ENCODE peak calls at places on chromosomes 3 and 15, in eight cellular contexts. Z, X, O, U, S, F, V and L are unnamed samples.

GRCh38 chr3:39671116-39671515 is 138.3 kb upstream of the MYRIP start:
- DNase-seq in Z (no peak), X (no peak), O (no peak), U (no peak), S (no peak), F (no peak), V (no peak), L (no peak)

GRCh38 chr3:107450254-107450653 is 72.5 kb upstream of the BBX start:
- DNase-seq in Z (no peak), X (peak), O (no peak), U (peak), S (no peak), F (no peak), V (no peak), L (no peak)

GRCh38 chr3:194139085-194139976 is 3.4 kb downstream of the HES1 start:
- DNase-seq in Z (peak), X (peak), O (peak), U (no peak), S (peak), F (no peak), V (no peak), L (no peak)

GRCh38 chr3:13605555-13605954 is 56.6 kb downstream of the FBLN2 start:
- DNase-seq in Z (no peak), X (no peak), O (no peak), U (no peak), S (no peak), F (peak), V (no peak), L (no peak)

GRCh38 chr15:31482122-31482922 is 155.7 kb downstream of the KLF13 start:
- DNase-seq in Z (no peak), X (no peak), O (no peak), U (no peak), S (no peak), F (no peak), V (peak), L (peak)

GRCh38 chr15:20340331-20340811 is 201.2 kb downstream of the GOLGA6L6 start:
- DNase-seq in Z (peak), X (peak), O (no peak), U (peak), S (peak), F (peak), V (peak), L (peak)

GRCh38 chr3:142690613-142691012 is 33.2 kb upstream of the TRPC1 start:
- DNase-seq in Z (no peak), X (no peak), O (no peak), U (no peak), S (no peak), F (no peak), V (no peak), L (no peak)

GRCh38 chr3:116930786-116931185 is 221.2 kb downstream of the TUSC7 start:
- DNase-seq in Z (no peak), X (peak), O (no peak), U (no peak), S (no peak), F (no peak), V (no peak), L (no peak)

GRCh38 chr3:31116651-31117050 is 222.2 kb upstream of the GADL1 start:
- DNase-seq in Z (no peak), X (peak), O (no peak), U (no peak), S (no peak), F (no peak), V (no peak), L (no peak)

GRCh38 chr3:106275592-106275991 is 406.8 kb upstream of the CBLB start:
- DNase-seq in Z (no peak), X (no peak), O (no peak), U (peak), S (no peak), F (no peak), V (no peak), L (no peak)

GRCh38 chr3:7667774-7668173 is 806.9 kb downstream of the GRM7 start:
- DNase-seq in Z (no peak), X (no peak), O (no peak), U (no peak), S (no peak), F (no peak), V (no peak), L (no peak)

GRCh38 chr3:178097576-178097975 is 438.7 kb upstream of the KCNMB2 start:
- DNase-seq in Z (no peak), X (peak), O (peak), U (no peak), S (no peak), F (no peak), V (no peak), L (no peak)

GRCh38 chr3:42166662-42167300 is 75.6 kb downstream of the TRAK1 start:
- DNase-seq in Z (no peak), X (no peak), O (no peak), U (no peak), S (no peak), F (no peak), V (no peak), L (no peak)

GRCh38 chr15:78479650-78480049 is 27.7 kb upstream of the HYKK start:
- DNase-seq in Z (no peak), X (no peak), O (no peak), U (no peak), S (no peak), F (no peak), V (no peak), L (no peak)

GRCh38 chr3:13197281-13197680 is 124.1 kb upstream of the IQSEC1 start:
- DNase-seq in Z (no peak), X (no peak), O (no peak), U (no peak), S (no peak), F (no peak), V (no peak), L (no peak)

GRCh38 chr3:100603449-100603848 is 6.0 kb upstream of the ADGRG7 start:
- DNase-seq in Z (peak), X (peak), O (peak), U (peak), S (peak), F (no peak), V (no peak), L (no peak)

GRCh38 chr3:52839268-52839575 is 4.4 kb upstream of the MUSTN1 start:
- DNase-seq in Z (no peak), X (no peak), O (no peak), U (no peak), S (no peak), F (no peak), V (no peak), L (no peak)

GRCh38 chr15:53359038-53359437 is 400.4 kb downstream of the WDR72 start:
- DNase-seq in Z (no peak), X (no peak), O (no peak), U (no peak), S (no peak), F (no peak), V (no peak), L (no peak)

GRCh38 chr3:127954642-127955041 is 39.6 kb downstream of the KBTBD12 start:
- DNase-seq in Z (no peak), X (no peak), O (no peak), U (no peak), S (no peak), F (no peak), V (no peak), L (no peak)

GRCh38 chr3:62559831-62560445 is 186.6 kb upstream of the FEZF2 start:
- DNase-seq in Z (no peak), X (peak), O (peak), U (no peak), S (no peak), F (no peak), V (no peak), L (no peak)

GRCh38 chr3:150480802-150481201 is 65.5 kb downstream of the SERP1 start:
- DNase-seq in Z (no peak), X (no peak), O (no peak), U (no peak), S (no peak), F (no peak), V (no peak), L (no peak)

GRCh38 chr15:56815247-56815646 is 81.9 kb upstream of the ZNF280D start:
- DNase-seq in Z (no peak), X (no peak), O (no peak), U (peak), S (no peak), F (no peak), V (no peak), L (no peak)

GRCh38 chr15:34109775-34110663 is 8.1 kb downstream of the PGBD4 start:
- DNase-seq in Z (no peak), X (peak), O (no peak), U (peak), S (peak), F (no peak), V (no peak), L (no peak)

GRCh38 chr3:140501054-140501769 is 176.7 kb upstream of the TRIM42 start:
- DNase-seq in Z (no peak), X (no peak), O (no peak), U (no peak), S (no peak), F (peak), V (no peak), L (no peak)

GRCh38 chr3:17552351-17552750 is 190.1 kb downstream of the TBC1D5 start:
- DNase-seq in Z (no peak), X (no peak), O (no peak), U (no peak), S (no peak), F (no peak), V (no peak), L (no peak)

GRCh38 chr3:38297947-38298711 is 16.0 kb downstream of the SLC22A14 start:
- DNase-seq in Z (peak), X (peak), O (no peak), U (no peak), S (no peak), F (no peak), V (no peak), L (peak)

GRCh38 chr3:30286007-30286669 is 320.3 kb upstream of the TGFBR2 start:
- DNase-seq in Z (no peak), X (peak), O (peak), U (peak), S (no peak), F (peak), V (no peak), L (no peak)

GRCh38 chr3:69299344-69299743 is 86.5 kb downstream of the FRMD4B start:
- DNase-seq in Z (no peak), X (no peak), O (no peak), U (no peak), S (no peak), F (no peak), V (no peak), L (no peak)

GRCh38 chr3:101182734-101183133 is 137.6 kb downstream of the IMPG2 start:
- DNase-seq in Z (no peak), X (peak), O (no peak), U (no peak), S (no peak), F (no peak), V (no peak), L (no peak)

GRCh38 chr3:94811836-94812235 is 749.0 kb downstream of the NSUN3 start:
- DNase-seq in Z (no peak), X (no peak), O (no peak), U (no peak), S (no peak), F (no peak), V (no peak), L (no peak)

GRCh38 chr15:74787251-74788041 is 5.6 kb downstream of the CSK start:
- DNase-seq in Z (peak), X (peak), O (no peak), U (peak), S (peak), F (no peak), V (peak), L (no peak)
- TF ChIP-seq CTCF in Z (peak), X (peak), O (peak), U (peak), S (peak), F (peak), V (peak), L (peak)

GRCh38 chr3:196686436-196686835 is 25.6 kb downstream of the CEP19 start:
- DNase-seq in Z (no peak), X (no peak), O (no peak), U (no peak), S (no peak), F (no peak), V (no peak), L (no peak)

GRCh38 chr3:196688349-196688748 is 23.7 kb downstream of the CEP19 start:
- DNase-seq in Z (no peak), X (peak), O (peak), U (no peak), S (no peak), F (no peak), V (no peak), L (no peak)

GRCh38 chr3:196689941-196690660 is 21.9 kb downstream of the CEP19 start:
- DNase-seq in Z (no peak), X (no peak), O (no peak), U (no peak), S (no peak), F (no peak), V (no peak), L (no peak)

DNA sequence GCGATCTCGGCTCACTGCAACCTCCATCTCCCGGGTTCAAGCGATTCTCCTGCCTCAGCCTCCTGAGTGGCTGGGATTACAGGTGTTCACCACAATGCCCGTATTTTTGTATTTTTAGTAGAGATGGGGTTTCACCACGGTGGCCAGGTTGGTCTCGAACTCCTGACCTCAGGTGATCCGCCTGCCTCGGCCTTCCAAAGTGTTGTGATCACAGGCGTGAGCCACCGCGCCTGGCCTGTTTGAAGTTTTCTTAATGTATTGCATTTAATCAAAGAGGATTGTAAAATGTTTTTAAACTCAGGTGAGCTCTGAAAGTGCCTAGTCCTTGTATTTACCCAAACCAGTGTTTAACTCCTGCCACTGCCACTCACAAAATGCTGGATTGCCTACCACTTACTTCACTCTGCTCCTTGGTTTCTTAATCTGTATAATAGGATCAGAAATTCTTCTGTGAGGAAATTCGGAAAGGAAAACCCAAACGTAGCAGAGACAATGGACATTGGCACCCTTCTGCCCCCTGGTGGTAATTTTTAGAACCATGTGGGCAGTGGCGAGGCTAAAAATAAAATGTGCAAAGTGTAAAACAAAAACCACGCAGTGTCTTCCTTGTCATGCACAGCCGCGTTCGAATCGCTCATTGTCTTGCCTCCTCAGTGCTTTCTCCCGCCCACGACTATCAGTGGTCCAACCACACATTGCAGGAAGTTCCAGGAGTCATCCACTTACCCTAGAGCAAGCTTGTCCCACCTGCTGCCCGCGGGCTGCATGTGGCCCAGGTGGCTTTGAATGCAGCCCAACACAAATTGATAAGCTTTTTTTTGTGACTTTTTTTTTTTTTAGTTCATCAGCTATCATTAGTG is 27.3 kb downstream of the CEP19 start:
- DNase-seq in Z (peak), X (peak), O (no peak), U (peak), S (peak), F (peak), V (peak), L (no peak)
- TF ChIP-seq CTCF in Z (peak), X (peak), O (peak), U (peak), S (peak), F (peak), V (peak), L (peak)

GRCh38 chr3:98612587-98612986 is 19.2 kb upstream of the CPOX start:
- DNase-seq in Z (peak), X (no peak), O (no peak), U (peak), S (no peak), F (peak), V (no peak), L (no peak)
- TF ChIP-seq CTCF in Z (peak), X (peak), O (no peak), U (no peak), S (no peak), F (no peak), V (no peak), L (peak)

GRCh38 chr15:58852347-58852746 is 81.1 kb downstream of the SLTM start:
- DNase-seq in Z (no peak), X (no peak), O (no peak), U (no peak), S (no peak), F (no peak), V (no peak), L (no peak)
- TF ChIP-seq CTCF in Z (no peak), X (peak), O (no peak), U (no peak), S (no peak), F (no peak), V (no peak), L (no peak)

GRCh38 chr3:9891072-9891622 is 737 bp downstream of the JAGN1 start:
- DNase-seq in Z (no peak), X (no peak), O (no peak), U (no peak), S (no peak), F (no peak), V (no peak), L (no peak)
- TF ChIP-seq CTCF in Z (no peak), X (no peak), O (no peak), U (no peak), S (no peak), F (no peak), V (no peak), L (no peak)